ENCODE peak calls at places on chromosome 2, in nine cellular contexts. M is A549; E is HT1080; L is osteocyte; G is mammary epithelial cell; Q is amniotic epithelial cell; D is H54; F is HTR-8/SVneo; R is naive thymus-derived CD8-positive, alpha-beta T cell. S is an unnamed sample.
A peak's percentile ranks its signal among the peaks of the same experiment; 100 is the strongest.

GRCh38 chr2:216327447-216327846 is 44.8 kb downstream of the MARCHF4 start:
- DNase-seq in M (no peak), E (no peak), L (no peak), G (no peak), Q (peak; percentile 21), D (no peak), F (no peak), R (no peak), S (no peak)

GRCh38 chr2:122070241-122070731 is 314.8 kb downstream of the TSN start:
- DNase-seq in M (no peak), E (peak; percentile 91), L (peak; percentile 57), G (peak; percentile 74), Q (no peak), D (no peak), F (no peak), R (no peak), S (no peak)

GRCh38 chr2:71082402-71083252 is 14.2 kb downstream of the NAGK start:
- DNase-seq in M (no peak), E (no peak), L (no peak), G (no peak), Q (no peak), D (no peak), F (no peak), R (no peak), S (no peak)

GRCh38 chr2:167875524-167875923 is 371.9 kb downstream of the STK39 start:
- DNase-seq in M (no peak), E (no peak), L (no peak), G (no peak), Q (no peak), D (no peak), F (no peak), R (no peak), S (no peak)

GRCh38 chr2:7430421-7430868 is 513.2 kb downstream of the RNF144A start:
- DNase-seq in M (no peak), E (no peak), L (no peak), G (no peak), Q (no peak), D (no peak), F (no peak), R (no peak), S (no peak)

GRCh38 chr2:31347319-31347718 is 67.2 kb downstream of the XDH start:
- DNase-seq in M (no peak), E (no peak), L (no peak), G (no peak), Q (no peak), D (no peak), F (no peak), R (no peak), S (peak; percentile 57)

GRCh38 chr2:188381614-188382013 is 89.9 kb downstream of the GULP1 start:
- DNase-seq in M (peak; percentile 64), E (peak; percentile 73), L (no peak), G (peak; percentile 78), Q (peak; percentile 83), D (peak; percentile 5), F (peak; percentile 29), R (no peak), S (peak; percentile 61)

GRCh38 chr2:167944825-167945659 is 302.4 kb downstream of the STK39 start:
- DNase-seq in M (no peak), E (peak; percentile 40), L (no peak), G (no peak), Q (peak; percentile 30), D (no peak), F (no peak), R (no peak), S (peak; percentile 42)

GRCh38 chr2:33222309-33222708 is 254.1 kb upstream of the RASGRP3 start:
- DNase-seq in M (no peak), E (no peak), L (no peak), G (peak; percentile 92), Q (no peak), D (no peak), F (no peak), R (no peak), S (no peak)

GRCh38 chr2:96118698-96119388 is 2.5 kb upstream of the ADRA2B start:
- DNase-seq in M (no peak), E (no peak), L (no peak), G (no peak), Q (no peak), D (no peak), F (no peak), R (no peak), S (no peak)

GRCh38 chr2:68411397-68412126 is 46.5 kb downstream of the PLEK start:
- DNase-seq in M (no peak), E (no peak), L (no peak), G (no peak), Q (no peak), D (no peak), F (no peak), R (no peak), S (no peak)

GRCh38 chr2:119119076-119119710 is 39.4 kb downstream of the C1QL2 start:
- DNase-seq in M (no peak), E (no peak), L (peak; percentile 30), G (no peak), Q (no peak), D (no peak), F (no peak), R (no peak), S (no peak)

GRCh38 chr2:99998981-99999380 is 143.4 kb downstream of the AFF3 start:
- DNase-seq in M (no peak), E (no peak), L (no peak), G (no peak), Q (no peak), D (no peak), F (no peak), R (no peak), S (no peak)

GRCh38 chr2:222671259-222672067 is at the start of gene MOGAT1:
- DNase-seq in M (no peak), E (no peak), L (no peak), G (no peak), Q (no peak), D (no peak), F (no peak), R (no peak), S (no peak)

GRCh38 chr2:61816480-61817355 is 37.1 kb downstream of the FAM161A start:
- DNase-seq in M (no peak), E (no peak), L (no peak), G (no peak), Q (peak; percentile 6), D (no peak), F (no peak), R (no peak), S (no peak)

GRCh38 chr2:10065683-10066055 is 14.5 kb downstream of the CYS1 start:
- DNase-seq in M (no peak), E (no peak), L (no peak), G (no peak), Q (no peak), D (no peak), F (no peak), R (no peak), S (no peak)

GRCh38 chr2:30765876-30766470 is 41.3 kb downstream of the CAPN13 start:
- DNase-seq in M (no peak), E (no peak), L (no peak), G (no peak), Q (no peak), D (no peak), F (no peak), R (no peak), S (no peak)

GRCh38 chr2:192230864-192231453 is 36.2 kb upstream of the TMEFF2 start:
- DNase-seq in M (no peak), E (no peak), L (no peak), G (no peak), Q (no peak), D (no peak), F (no peak), R (no peak), S (no peak)

GRCh38 chr2:113858764-113859163 is 31.1 kb upstream of the ACTR3 start:
- DNase-seq in M (peak; percentile 67), E (peak; percentile 88), L (no peak), G (peak; percentile 85), Q (peak; percentile 87), D (peak; percentile 62), F (peak; percentile 69), R (no peak), S (peak; percentile 95)

GRCh38 chr2:238114331-238114841 is 14.2 kb downstream of the ESPNL start:
- DNase-seq in M (no peak), E (no peak), L (no peak), G (no peak), Q (no peak), D (no peak), F (no peak), R (no peak), S (no peak)

GRCh38 chr2:88429929-88430328 is 22.6 kb downstream of the FOXI3 start:
- DNase-seq in M (no peak), E (peak; percentile 5), L (no peak), G (no peak), Q (no peak), D (no peak), F (no peak), R (no peak), S (no peak)

GRCh38 chr2:239609583-239610310 is 208.9 kb upstream of the HDAC4 start:
- DNase-seq in M (no peak), E (no peak), L (peak; percentile 82), G (no peak), Q (no peak), D (no peak), F (no peak), R (no peak), S (no peak)

GRCh38 chr2:150596071-150596470 is 108.6 kb upstream of the RND3 start:
- DNase-seq in M (no peak), E (no peak), L (no peak), G (no peak), Q (peak; percentile 54), D (no peak), F (no peak), R (no peak), S (no peak)

GRCh38 chr2:134389331-134389835 is 135.5 kb downstream of the MGAT5 start:
- DNase-seq in M (no peak), E (no peak), L (no peak), G (no peak), Q (no peak), D (no peak), F (no peak), R (no peak), S (no peak)

GRCh38 chr2:111986116-111986900 is 68.8 kb upstream of the TMEM87B start:
- DNase-seq in M (no peak), E (peak; percentile 6), L (no peak), G (no peak), Q (no peak), D (no peak), F (no peak), R (no peak), S (peak; percentile 28)

GRCh38 chr2:219296631-219297391 is 12.4 kb downstream of the PTPRN start:
- DNase-seq in M (no peak), E (no peak), L (no peak), G (no peak), Q (no peak), D (no peak), F (no peak), R (peak; percentile 42), S (no peak)

GRCh38 chr2:46134531-46135229 is 162.5 kb upstream of the EPAS1 start:
- DNase-seq in M (no peak), E (no peak), L (peak; percentile 36), G (peak; percentile 82), Q (peak; percentile 35), D (no peak), F (no peak), R (no peak), S (peak; percentile 71)

GRCh38 chr2:44680983-44681481 is 260.5 kb upstream of the SIX3 start:
- DNase-seq in M (no peak), E (no peak), L (no peak), G (no peak), Q (no peak), D (no peak), F (no peak), R (no peak), S (no peak)

GRCh38 chr2:240556553-240557100 is 1.2 kb downstream of the ANKMY1 start:
- DNase-seq in M (peak; percentile 71), E (peak; percentile 30), L (no peak), G (peak; percentile 18), Q (peak; percentile 22), D (peak; percentile 60), F (peak; percentile 40), R (peak; percentile 37), S (peak; percentile 65)

GRCh38 chr2:98552499-98553179 is 55.7 kb downstream of the COA5 start:
- DNase-seq in M (no peak), E (peak; percentile 36), L (peak; percentile 60), G (no peak), Q (peak; percentile 90), D (no peak), F (no peak), R (no peak), S (peak; percentile 89)

GRCh38 chr2:239826376-239826775 is 198.8 kb downstream of the NDUFA10 start:
- DNase-seq in M (no peak), E (no peak), L (peak; percentile 70), G (no peak), Q (no peak), D (no peak), F (no peak), R (no peak), S (no peak)